ENCODE peak calls at places on chromosome 11, in four cellular contexts. X is GM12878, J is H1, O is GM23338. U is an unnamed sample.

GRCh38 chr11:73185680-73186293 is 32.3 kb upstream of the P2RY2 start:
- DNase-seq in X (no peak), J (no peak), O (no peak), U (no peak)

GRCh38 chr11:32072872-32073661 is 17.8 kb upstream of the RCN1 start:
- DNase-seq in J (peak; percentile 55), O (peak; percentile 37), X (no peak), U (no peak)

GRCh38 chr11:68213135-68213515 is at the start of gene KMT5B:
- DNase-seq in J (peak; percentile 83), O (peak; percentile 72), X (no peak), U (no peak)

GRCh38 chr11:71489311-71490043 is 36.5 kb downstream of the NADSYN1 start:
- DNase-seq in X (peak; percentile 27), O (no peak), J (peak; percentile 33), U (no peak)

GRCh38 chr11:116694815-116695590 is 77.8 kb downstream of the BUD13 start:
- DNase-seq in J (peak; percentile 38), O (no peak), X (no peak), U (no peak)

GRCh38 chr11:85893378-85893777 is 38.2 kb downstream of the CCDC83 start:
- DNase-seq in O (peak; percentile 29), X (no peak), J (no peak), U (no peak)

GRCh38 chr11:57644748-57645715 is 4.7 kb downstream of the YPEL4 start:
- DNase-seq in O (peak; percentile 97), X (no peak), J (peak; percentile 93), U (peak; percentile 86)

GRCh38 chr11:67483901-67484665 is 1.3 kb downstream of the AIP start:
- DNase-seq in X (no peak), O (no peak), J (no peak), U (peak; percentile 52)

GRCh38 chr11:44858796-44859527 is 91.7 kb downstream of the TP53I11 start:
- DNase-seq in J (no peak), X (no peak), O (peak; percentile 84), U (no peak)

GRCh38 chr11:37689951-37690350 is 1091.9 kb upstream of the RAG2 start:
- DNase-seq in X (no peak), O (no peak), J (no peak), U (no peak)

GRCh38 chr11:19853901-19854300 is 141.3 kb downstream of the NAV2 start:
- DNase-seq in J (no peak), X (no peak), O (no peak), U (no peak)

GRCh38 chr11:22244986-22245592 is 52.2 kb downstream of the ANO5 start:
- DNase-seq in X (no peak), O (peak; percentile 85), J (no peak), U (peak; percentile 6)

GRCh38 chr11:108242422-108242821 is 19.6 kb downstream of the ATM start:
- DNase-seq in O (no peak), X (no peak), J (no peak), U (no peak)

GRCh38 chr11:116457336-116458007 is 315.3 kb downstream of the BUD13 start:
- DNase-seq in O (no peak), J (no peak), X (no peak), U (no peak)

GRCh38 chr11:133821776-133822175 is 23.5 kb downstream of the SPATA19 start:
- DNase-seq in O (peak; percentile 93), J (peak; percentile 81), X (no peak), U (peak; percentile 57)

GRCh38 chr11:102608699-102609098 is 16.4 kb downstream of the MMP20 start:
- DNase-seq in J (no peak), X (no peak), O (no peak), U (no peak)

GRCh38 chr11:2655834-2656622 is 43.8 kb downstream of the KCNQ1OT1 start:
- DNase-seq in J (no peak), X (no peak), O (no peak), U (no peak)

GRCh38 chr11:17531071-17531817 is 13.0 kb downstream of the USH1C start:
- DNase-seq in X (no peak), O (no peak), J (no peak), U (no peak)

GRCh38 chr11:74282421-74282820 is 29.0 kb downstream of the P4HA3 start:
- DNase-seq in J (no peak), X (no peak), O (no peak), U (no peak)

GRCh38 chr11:110093407-110094297 is 460 bp downstream of the ZC3H12C start:
- DNase-seq in X (no peak), J (peak; percentile 74), O (peak; percentile 55), U (peak; percentile 40)

GRCh38 chr11:130215531-130216220 is 56.1 kb downstream of the ST14 start:
- DNase-seq in J (peak; percentile 43), O (no peak), X (no peak), U (no peak)

GRCh38 chr11:125724125-125724524 is 22.0 kb upstream of the PATE1 start:
- DNase-seq in J (no peak), X (no peak), O (peak; percentile 56), U (no peak)

GRCh38 chr11:36288442-36289225 is 590 bp downstream of the COMMD9 start:
- DNase-seq in J (no peak), O (no peak), X (no peak), U (no peak)

GRCh38 chr11:72230764-72231365 is 6.3 kb downstream of the INPPL1 start:
- DNase-seq in X (no peak), J (no peak), O (no peak), U (no peak)

DNA sequence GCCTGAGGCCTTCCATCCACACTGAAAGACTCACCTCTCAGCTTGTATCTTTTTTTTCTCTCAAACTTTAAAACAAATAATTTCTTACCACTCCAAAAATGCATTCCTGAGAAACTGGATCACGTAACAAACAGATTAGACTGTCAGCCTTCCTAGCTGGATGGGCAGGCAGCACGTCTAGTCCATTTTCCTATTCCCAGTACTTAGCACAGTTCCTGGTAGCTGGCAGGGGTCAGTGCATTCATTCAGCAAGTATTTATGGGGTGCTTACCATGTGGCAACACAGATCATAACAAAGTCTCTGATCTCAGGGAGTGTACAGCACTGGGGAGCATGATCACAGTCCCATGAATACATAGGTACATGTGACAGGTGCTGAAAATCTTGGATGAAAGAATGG is 89.6 kb downstream of the UBASH3B start:
- DNase-seq in O (no peak), J (no peak), X (no peak), U (no peak)
- TF ChIP-seq CREB1 in O (no peak), J (no peak), X (no peak), U (no peak)

GRCh38 chr11:12532580-12532979 is 141.6 kb upstream of the TEAD1 start:
- DNase-seq in X (no peak), J (no peak), O (no peak), U (no peak)
- H2AFZ ChIP-seq in X (no peak overlapping the region), J (no peak overlapping the region), O (no peak overlapping the region), U (no peak overlapping the region)

GRCh38 chr11:61586792-61587430 is 6.0 kb upstream of the SYT7 start:
- DNase-seq in J (no peak), X (no peak), O (peak; percentile 60), U (no peak)

GRCh38 chr11:61589961-61590360 is 9.1 kb upstream of the SYT7 start:
- DNase-seq in J (no peak), O (no peak), X (no peak), U (no peak)

GRCh38 chr11:61587951-61588695 is 7.2 kb upstream of the SYT7 start:
- DNase-seq in X (no peak), O (peak; percentile 85), J (peak; percentile 99), U (peak; percentile 85)

GRCh38 chr11:61585115-61585514 is 4.2 kb upstream of the SYT7 start:
- DNase-seq in X (no peak), J (no peak), O (no peak), U (no peak)

DNA sequence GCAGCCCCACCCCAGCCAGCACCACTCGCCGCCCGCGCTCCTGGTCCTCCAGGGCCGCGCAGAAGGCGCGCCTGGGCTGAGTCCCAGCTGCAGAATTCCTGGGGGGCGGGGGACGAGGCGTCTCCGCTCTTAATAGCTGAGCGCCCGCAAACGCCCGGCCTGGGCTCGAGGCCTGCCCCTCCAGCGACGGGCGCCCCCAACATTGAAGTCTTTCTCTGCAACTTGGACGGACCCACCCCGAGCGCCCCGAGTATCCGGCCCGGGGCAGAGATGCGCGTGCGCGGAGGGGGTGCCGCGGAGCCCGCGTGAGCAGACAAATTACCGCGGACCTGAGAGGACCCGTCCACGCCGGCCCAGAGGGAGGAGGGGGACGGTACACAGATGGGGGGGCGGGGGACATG is 6.7 kb upstream of the SYT7 start:
- DNase-seq in X (no peak), O (peak; percentile 90), J (peak; percentile 81), U (peak; percentile 44)
- TF ChIP-seq CREB1 in X (no peak), O (no peak), J (no peak), U (no peak)

DNA sequence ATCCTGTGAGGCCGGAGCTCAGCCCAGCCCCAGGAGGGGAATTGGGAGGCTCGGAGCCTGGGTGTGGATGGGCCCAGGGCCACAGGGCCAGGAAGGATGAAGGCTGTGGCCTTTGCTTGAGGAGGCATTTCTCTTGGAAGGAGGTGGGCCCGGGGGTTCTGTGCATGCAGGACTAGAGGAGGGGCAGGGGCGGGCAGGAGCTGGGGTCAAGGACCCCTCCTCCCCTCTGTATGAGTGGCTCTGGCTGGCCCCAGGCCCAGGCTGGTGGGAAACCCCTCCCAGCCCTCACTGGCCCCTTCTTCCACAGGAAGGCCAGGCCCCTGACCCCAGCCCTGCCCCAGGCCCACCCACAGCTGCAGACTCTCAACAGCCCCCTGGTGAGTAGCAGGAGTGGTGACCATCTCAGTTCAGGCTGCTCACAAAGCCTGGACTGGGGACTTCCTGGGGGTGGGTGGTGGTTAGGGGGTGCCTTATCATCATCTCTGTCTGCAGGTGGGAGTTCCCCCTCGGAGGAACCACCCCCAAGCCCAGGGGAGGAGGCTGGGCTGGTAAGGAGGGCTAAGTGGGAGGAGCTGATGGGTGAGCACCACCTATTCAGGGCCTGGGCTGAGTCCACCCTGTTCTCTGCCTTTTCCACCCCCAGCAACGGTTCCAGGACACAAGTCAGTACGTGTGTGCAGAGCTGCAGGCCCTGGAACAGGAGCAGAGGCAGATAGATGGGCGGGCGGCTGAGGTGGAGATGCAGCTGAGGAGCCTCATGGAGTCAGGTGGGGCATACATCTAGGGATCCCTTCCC is 6.0 kb downstream of the KCNK7 start:
- DNase-seq in J (no peak), X (no peak), O (no peak), U (peak; percentile 67)
- H2AFZ ChIP-seq in J (no peak overlapping the region), X (no peak overlapping the region), O (no peak overlapping the region), U (no peak overlapping the region)

GRCh38 chr11:43505171-43505570 is 146.5 kb downstream of the TTC17 start:
- DNase-seq in X (no peak), O (no peak), J (no peak), U (no peak)

GRCh38 chr11:43504316-43504950 is 145.7 kb downstream of the TTC17 start:
- DNase-seq in X (no peak), J (peak; percentile 47), O (peak; percentile 79), U (no peak)

GRCh38 chr11:43511959-43512358 is 153.2 kb downstream of the TTC17 start:
- DNase-seq in X (no peak), J (no peak), O (no peak), U (no peak)

GRCh38 chr11:43507171-43507570 is 148.5 kb downstream of the TTC17 start:
- DNase-seq in J (no peak), X (no peak), O (no peak), U (no peak)

DNA sequence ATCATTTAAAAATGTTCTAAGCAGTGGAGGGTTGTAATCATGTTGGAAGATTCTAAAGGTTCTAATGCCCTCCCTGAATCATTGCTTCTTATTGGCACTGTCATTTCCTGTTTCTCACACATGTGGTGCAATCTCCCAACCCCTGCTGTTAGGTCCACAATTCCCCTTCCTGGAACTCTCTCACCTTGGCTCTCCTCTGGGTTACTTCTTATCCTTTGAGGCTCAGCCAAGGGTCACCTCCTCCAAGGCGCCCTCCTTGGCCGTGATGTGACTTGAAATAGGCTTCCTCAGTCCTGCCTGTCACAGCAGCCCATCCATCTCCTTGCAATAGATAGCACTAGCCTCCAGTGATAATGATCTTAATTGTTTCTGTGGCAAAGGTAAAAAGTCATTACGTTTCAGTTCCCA is 149.8 kb downstream of the TTC17 start:
- DNase-seq in O (no peak), J (no peak), X (no peak), U (no peak)
- TF ChIP-seq CREB1 in O (no peak), J (no peak), X (no peak), U (no peak)

GRCh38 chr11:47918370-47918690 is 62.0 kb upstream of the PTPRJ start:
- DNase-seq in O (no peak), J (no peak), X (no peak), U (peak; percentile 46)
- H2AFZ ChIP-seq in O (peak overlapping the region; percentile 90), J (peak overlapping the region; percentile 88), X (peak overlapping the region; percentile 35), U (peak overlapping the region; percentile 84)

U was measured in K562.